ENCODE peak calls at places on chromosomes 11 and 22, in four cellular contexts. O is AG08395, D is right lobe of liver, N is T-cell. T is an unnamed sample.

GRCh38 chr11:57515332-57516060 is at the start of gene SLC43A1:
- DNase-seq in D (peak; percentile 89), O (peak; percentile 82), N (no peak), T (peak; percentile 47)

GRCh38 chr11:19929147-19929546 is 216.5 kb downstream of the NAV2 start:
- DNase-seq in O (peak; percentile 37), N (no peak), D (no peak), T (no peak)

GRCh38 chr22:26845016-26845728 is 187.8 kb downstream of the MIAT start:
- DNase-seq in D (no peak), O (no peak), N (no peak), T (no peak)

GRCh38 chr11:17287058-17287457 is 10.5 kb downstream of the NUCB2 start:
- DNase-seq in O (no peak), D (no peak), N (peak; percentile 17), T (no peak)

GRCh38 chr11:68911731-68912130 is 8.0 kb downstream of the IGHMBP2 start:
- DNase-seq in N (no peak), D (no peak), O (no peak), T (no peak)

GRCh38 chr22:23402275-23403151 is 177.6 kb downstream of the IGLL1 start:
- DNase-seq in N (peak; percentile 52), D (peak; percentile 52), O (peak; percentile 17), T (no peak)

GRCh38 chr11:61367406-61367805 is 5.2 kb downstream of the TMEM138 start:
- DNase-seq in N (no peak), O (no peak), D (no peak), T (no peak)

GRCh38 chr11:76214186-76214585 is 7.9 kb upstream of the WNT11 start:
- DNase-seq in D (no peak), N (no peak), O (no peak), T (no peak)

GRCh38 chr11:118153516-118153915 is 893 bp upstream of the SCN4B start:
- DNase-seq in N (no peak), D (no peak), O (no peak), T (no peak)

GRCh38 chr22:28297504-28297903 is 378.4 kb upstream of the PITPNB start:
- DNase-seq in O (no peak), D (no peak), N (no peak), T (no peak)

GRCh38 chr11:12842933-12843636 is 166.0 kb upstream of the RASSF10 start:
- DNase-seq in N (no peak), O (no peak), D (no peak), T (peak; percentile 78)

GRCh38 chr11:12281571-12282478 is 95.5 kb upstream of the PARVA start:
- DNase-seq in D (peak; percentile 82), O (peak; percentile 88), N (peak; percentile 69), T (peak; percentile 78)

GRCh38 chr11:12684821-12685220 is 10.6 kb downstream of the TEAD1 start:
- DNase-seq in N (no peak), D (no peak), O (no peak), T (no peak)

GRCh38 chr11:13448876-13449275 is 14.1 kb downstream of the BTBD10 start:
- DNase-seq in O (peak; percentile 11), N (no peak), D (no peak), T (no peak)

GRCh38 chr11:47393163-47394049 is 15.0 kb upstream of the SLC39A13 start:
- DNase-seq in D (no peak), N (no peak), O (peak; percentile 59), T (no peak)

GRCh38 chr11:44247508-44247907 is 62.4 kb downstream of the ALX4 start:
- DNase-seq in D (no peak), N (no peak), O (no peak), T (no peak)

GRCh38 chr22:20113551-20114310 is 2.2 kb upstream of the RANBP1 start:
- DNase-seq in D (no peak), O (no peak), N (no peak), T (no peak)

GRCh38 chr11:104873252-104873651 is 25.0 kb downstream of the CASP12 start:
- DNase-seq in N (no peak), O (no peak), D (no peak), T (no peak)

GRCh38 chr11:38392176-38392575 is 1794.1 kb upstream of the RAG2 start:
- DNase-seq in D (no peak), N (no peak), O (no peak), T (no peak)

GRCh38 chr11:122756417-122756816 is 81.9 kb upstream of the CRTAM start:
- DNase-seq in D (no peak), O (no peak), N (peak; percentile 58), T (no peak)

GRCh38 chr11:18775492-18776292 is 15.9 kb downstream of the PTPN5 start:
- DNase-seq in D (peak; percentile 64), N (peak; percentile 13), O (peak; percentile 31), T (peak; percentile 68)

GRCh38 chr11:128508785-128509518 is 78.4 kb downstream of the ETS1 start:
- DNase-seq in D (no peak), O (no peak), N (no peak), T (no peak)

GRCh38 chr22:36067237-36067558 is 38.6 kb upstream of the RBFOX2 start:
- DNase-seq in N (no peak), D (no peak), O (no peak), T (peak; percentile 73)

GRCh38 chr11:11243790-11244469 is 109.1 kb downstream of the CSNK2A3 start:
- DNase-seq in N (peak; percentile 14), D (no peak), O (peak; percentile 34), T (no peak)

GRCh38 chr22:30945653-30946052 is 22.9 kb downstream of the MORC2 start:
- DNase-seq in O (no peak), D (no peak), N (no peak), T (no peak)

GRCh38 chr11:77407613-77408012 is 66.3 kb downstream of the PAK1 start:
- DNase-seq in O (peak; percentile 85), N (no peak), D (peak; percentile 67), T (peak; percentile 73)

GRCh38 chr11:32947985-32948384 is 55.4 kb downstream of the QSER1 start:
- DNase-seq in D (no peak), N (no peak), O (no peak), T (no peak)

GRCh38 chr11:69664103-69664775 is 10.9 kb downstream of the LTO1 start:
- DNase-seq in D (peak; percentile 24), O (no peak), N (no peak), T (no peak)

GRCh38 chr11:66494935-66495334 is 14.7 kb downstream of the DPP3 start:
- DNase-seq in D (no peak), O (no peak), N (no peak), T (no peak)